ENCODE peak calls at places on chromosomes 2 and 18, in eight cellular contexts. One of them, this sample, is unnamed.

GRCh38 chr2:190800528-190800927 is 80.1 kb upstream of the GLS start:
- DNase-seq in uterus: no peak
- DNase-seq in osteoblast: no peak
- DNase-seq in colonic mucosa: no peak
- DNase-seq in suprapubic skin: no peak
- DNase-seq in body of pancreas: no peak
- DNase-seq in upper lobe of right lung: no peak
- DNase-seq in CD8-positive, alpha-beta T cell: no peak
- DNase-seq in this sample: no peak

GRCh38 chr2:41879367-41879871 is 168.4 kb upstream of the PKDCC start:
- DNase-seq in uterus: peak; percentile 61
- DNase-seq in osteoblast: no peak
- DNase-seq in colonic mucosa: no peak
- DNase-seq in suprapubic skin: no peak
- DNase-seq in body of pancreas: no peak
- DNase-seq in upper lobe of right lung: no peak
- DNase-seq in CD8-positive, alpha-beta T cell: no peak
- DNase-seq in this sample: no peak

GRCh38 chr2:219178377-219179175 is 501 bp downstream of the RETREG2 start:
- DNase-seq in uterus: no peak
- DNase-seq in osteoblast: peak; percentile 89
- DNase-seq in colonic mucosa: peak; percentile 71
- DNase-seq in suprapubic skin: peak; percentile 83
- DNase-seq in body of pancreas: peak; percentile 54
- DNase-seq in upper lobe of right lung: no peak
- DNase-seq in CD8-positive, alpha-beta T cell: peak; percentile 48
- DNase-seq in this sample: no peak

GRCh38 chr2:124476291-124476690 is 451.2 kb downstream of the CNTNAP5 start:
- DNase-seq in uterus: no peak
- DNase-seq in osteoblast: no peak
- DNase-seq in colonic mucosa: no peak
- DNase-seq in suprapubic skin: no peak
- DNase-seq in body of pancreas: no peak
- DNase-seq in upper lobe of right lung: no peak
- DNase-seq in CD8-positive, alpha-beta T cell: no peak
- DNase-seq in this sample: no peak

GRCh38 chr2:238145851-238146250 is 7.4 kb downstream of the KLHL30 start:
- DNase-seq in uterus: no peak
- DNase-seq in osteoblast: no peak
- DNase-seq in colonic mucosa: no peak
- DNase-seq in suprapubic skin: no peak
- DNase-seq in body of pancreas: no peak
- DNase-seq in upper lobe of right lung: no peak
- DNase-seq in CD8-positive, alpha-beta T cell: no peak
- DNase-seq in this sample: no peak

GRCh38 chr2:207473203-207473865 is 56.4 kb upstream of the CREB1 start:
- DNase-seq in uterus: peak; percentile 40
- DNase-seq in osteoblast: peak; percentile 44
- DNase-seq in colonic mucosa: no peak
- DNase-seq in suprapubic skin: no peak
- DNase-seq in body of pancreas: peak; percentile 16
- DNase-seq in upper lobe of right lung: no peak
- DNase-seq in CD8-positive, alpha-beta T cell: peak; percentile 30
- DNase-seq in this sample: no peak

GRCh38 chr2:27681844-27682243 is 18.2 kb downstream of the SLC4A1AP start:
- DNase-seq in uterus: no peak
- DNase-seq in osteoblast: no peak
- DNase-seq in colonic mucosa: peak; percentile 34
- DNase-seq in suprapubic skin: no peak
- DNase-seq in body of pancreas: no peak
- DNase-seq in upper lobe of right lung: no peak
- DNase-seq in CD8-positive, alpha-beta T cell: no peak
- DNase-seq in this sample: no peak

GRCh38 chr2:208025814-208026184 is 472 bp upstream of the PLEKHM3 start:
- DNase-seq in uterus: no peak
- DNase-seq in osteoblast: no peak
- DNase-seq in colonic mucosa: no peak
- DNase-seq in suprapubic skin: no peak
- DNase-seq in body of pancreas: no peak
- DNase-seq in upper lobe of right lung: peak; percentile 62
- DNase-seq in CD8-positive, alpha-beta T cell: peak; percentile 28
- DNase-seq in this sample: no peak

GRCh38 chr2:227576110-227576509 is 22.6 kb upstream of the SCYGR2 start:
- DNase-seq in uterus: no peak
- DNase-seq in osteoblast: no peak
- DNase-seq in colonic mucosa: no peak
- DNase-seq in suprapubic skin: no peak
- DNase-seq in body of pancreas: no peak
- DNase-seq in upper lobe of right lung: no peak
- DNase-seq in CD8-positive, alpha-beta T cell: no peak
- DNase-seq in this sample: no peak

GRCh38 chr2:241479026-241479898 is 29.1 kb downstream of the STK25 start:
- DNase-seq in uterus: no peak
- DNase-seq in osteoblast: peak; percentile 29
- DNase-seq in colonic mucosa: no peak
- DNase-seq in suprapubic skin: no peak
- DNase-seq in body of pancreas: no peak
- DNase-seq in upper lobe of right lung: no peak
- DNase-seq in CD8-positive, alpha-beta T cell: no peak
- DNase-seq in this sample: no peak

GRCh38 chr2:171652411-171652775 is 34.9 kb upstream of the DYNC1I2 start:
- DNase-seq in uterus: no peak
- DNase-seq in osteoblast: peak; percentile 87
- DNase-seq in colonic mucosa: no peak
- DNase-seq in suprapubic skin: no peak
- DNase-seq in body of pancreas: no peak
- DNase-seq in upper lobe of right lung: no peak
- DNase-seq in CD8-positive, alpha-beta T cell: no peak
- DNase-seq in this sample: no peak

GRCh38 chr2:85998071-85998991 is 107.4 kb downstream of the POLR1A start:
- DNase-seq in uterus: peak; percentile 72
- DNase-seq in osteoblast: peak; percentile 80
- DNase-seq in colonic mucosa: no peak
- DNase-seq in suprapubic skin: peak; percentile 74
- DNase-seq in body of pancreas: no peak
- DNase-seq in upper lobe of right lung: peak; percentile 48
- DNase-seq in CD8-positive, alpha-beta T cell: peak; percentile 15
- DNase-seq in this sample: no peak

GRCh38 chr18:44708451-44709083 is 27.9 kb downstream of the SETBP1 start:
- DNase-seq in uterus: peak; percentile 49
- DNase-seq in osteoblast: no peak
- DNase-seq in colonic mucosa: no peak
- DNase-seq in suprapubic skin: no peak
- DNase-seq in body of pancreas: no peak
- DNase-seq in upper lobe of right lung: no peak
- DNase-seq in CD8-positive, alpha-beta T cell: no peak
- DNase-seq in this sample: no peak

GRCh38 chr2:196183172-196183473 is 11.7 kb upstream of the STK17B start:
- DNase-seq in uterus: no peak
- DNase-seq in osteoblast: no peak
- DNase-seq in colonic mucosa: no peak
- DNase-seq in suprapubic skin: no peak
- DNase-seq in body of pancreas: no peak
- DNase-seq in upper lobe of right lung: no peak
- DNase-seq in CD8-positive, alpha-beta T cell: no peak
- DNase-seq in this sample: no peak

GRCh38 chr2:122528958-122529670 is 773.7 kb downstream of the TSN start:
- DNase-seq in uterus: no peak
- DNase-seq in osteoblast: no peak
- DNase-seq in colonic mucosa: no peak
- DNase-seq in suprapubic skin: no peak
- DNase-seq in body of pancreas: no peak
- DNase-seq in upper lobe of right lung: no peak
- DNase-seq in CD8-positive, alpha-beta T cell: no peak
- DNase-seq in this sample: no peak

GRCh38 chr18:55206941-55207340 is 247.7 kb upstream of the CCDC68 start:
- DNase-seq in uterus: no peak
- DNase-seq in osteoblast: peak; percentile 41
- DNase-seq in colonic mucosa: no peak
- DNase-seq in suprapubic skin: no peak
- DNase-seq in body of pancreas: no peak
- DNase-seq in upper lobe of right lung: no peak
- DNase-seq in CD8-positive, alpha-beta T cell: no peak
- DNase-seq in this sample: no peak

GRCh38 chr18:6747646-6748045 is 18.1 kb downstream of the ARHGAP28 start:
- DNase-seq in uterus: no peak
- DNase-seq in osteoblast: peak; percentile 76
- DNase-seq in colonic mucosa: no peak
- DNase-seq in suprapubic skin: no peak
- DNase-seq in body of pancreas: no peak
- DNase-seq in upper lobe of right lung: no peak
- DNase-seq in CD8-positive, alpha-beta T cell: no peak
- DNase-seq in this sample: no peak

GRCh38 chr2:181839811-181840210 is 51.7 kb upstream of the ITPRID2 start:
- DNase-seq in uterus: no peak
- DNase-seq in osteoblast: no peak
- DNase-seq in colonic mucosa: no peak
- DNase-seq in suprapubic skin: no peak
- DNase-seq in body of pancreas: no peak
- DNase-seq in upper lobe of right lung: no peak
- DNase-seq in CD8-positive, alpha-beta T cell: no peak
- DNase-seq in this sample: no peak

GRCh38 chr2:105886680-105887079 is 142.0 kb downstream of the NCK2 start:
- DNase-seq in uterus: no peak
- DNase-seq in osteoblast: no peak
- DNase-seq in colonic mucosa: no peak
- DNase-seq in suprapubic skin: no peak
- DNase-seq in body of pancreas: no peak
- DNase-seq in upper lobe of right lung: no peak
- DNase-seq in CD8-positive, alpha-beta T cell: no peak
- DNase-seq in this sample: no peak
- TF ChIP-seq CTCF in uterus: no peak
- TF ChIP-seq CTCF in osteoblast: no peak
- TF ChIP-seq CTCF in colonic mucosa: no peak
- TF ChIP-seq CTCF in suprapubic skin: no peak
- TF ChIP-seq CTCF in body of pancreas: no peak
- TF ChIP-seq CTCF in upper lobe of right lung: no peak
- TF ChIP-seq CTCF in CD8-positive, alpha-beta T cell: no peak
- TF ChIP-seq CTCF in this sample: no peak

GRCh38 chr18:47755102-47755456 is 175.4 kb downstream of the SMAD2 start:
- DNase-seq in uterus: no peak
- DNase-seq in osteoblast: no peak
- DNase-seq in colonic mucosa: no peak
- DNase-seq in suprapubic skin: no peak
- DNase-seq in body of pancreas: no peak
- DNase-seq in upper lobe of right lung: no peak
- DNase-seq in CD8-positive, alpha-beta T cell: no peak
- DNase-seq in this sample: no peak
- TF ChIP-seq CTCF in uterus: no peak
- TF ChIP-seq CTCF in osteoblast: no peak
- TF ChIP-seq CTCF in colonic mucosa: no peak
- TF ChIP-seq CTCF in suprapubic skin: no peak
- TF ChIP-seq CTCF in body of pancreas: no peak
- TF ChIP-seq CTCF in upper lobe of right lung: no peak
- TF ChIP-seq CTCF in CD8-positive, alpha-beta T cell: no peak
- TF ChIP-seq CTCF in this sample: no peak

GRCh38 chr2:10019174-10019971 is 24.0 kb upstream of the KLF11 start:
- DNase-seq in uterus: no peak
- DNase-seq in osteoblast: peak; percentile 42
- DNase-seq in colonic mucosa: no peak
- DNase-seq in suprapubic skin: peak; percentile 69
- DNase-seq in body of pancreas: no peak
- DNase-seq in upper lobe of right lung: peak; percentile 65
- DNase-seq in CD8-positive, alpha-beta T cell: no peak
- DNase-seq in this sample: no peak

GRCh38 chr2:10022041-10022421 is 21.3 kb upstream of the KLF11 start:
- DNase-seq in uterus: no peak
- DNase-seq in osteoblast: no peak
- DNase-seq in colonic mucosa: no peak
- DNase-seq in suprapubic skin: peak; percentile 68
- DNase-seq in body of pancreas: no peak
- DNase-seq in upper lobe of right lung: no peak
- DNase-seq in CD8-positive, alpha-beta T cell: no peak
- DNase-seq in this sample: no peak

GRCh38 chr2:10017313-10017941 is 25.9 kb upstream of the KLF11 start:
- DNase-seq in uterus: no peak
- DNase-seq in osteoblast: no peak
- DNase-seq in colonic mucosa: no peak
- DNase-seq in suprapubic skin: peak; percentile 29
- DNase-seq in body of pancreas: no peak
- DNase-seq in upper lobe of right lung: peak; percentile 5
- DNase-seq in CD8-positive, alpha-beta T cell: no peak
- DNase-seq in this sample: no peak

GRCh38 chr2:10022464-10022863 is 20.9 kb upstream of the KLF11 start:
- DNase-seq in uterus: no peak
- DNase-seq in osteoblast: no peak
- DNase-seq in colonic mucosa: no peak
- DNase-seq in suprapubic skin: peak; percentile 42
- DNase-seq in body of pancreas: no peak
- DNase-seq in upper lobe of right lung: no peak
- DNase-seq in CD8-positive, alpha-beta T cell: no peak
- DNase-seq in this sample: no peak

DNA sequence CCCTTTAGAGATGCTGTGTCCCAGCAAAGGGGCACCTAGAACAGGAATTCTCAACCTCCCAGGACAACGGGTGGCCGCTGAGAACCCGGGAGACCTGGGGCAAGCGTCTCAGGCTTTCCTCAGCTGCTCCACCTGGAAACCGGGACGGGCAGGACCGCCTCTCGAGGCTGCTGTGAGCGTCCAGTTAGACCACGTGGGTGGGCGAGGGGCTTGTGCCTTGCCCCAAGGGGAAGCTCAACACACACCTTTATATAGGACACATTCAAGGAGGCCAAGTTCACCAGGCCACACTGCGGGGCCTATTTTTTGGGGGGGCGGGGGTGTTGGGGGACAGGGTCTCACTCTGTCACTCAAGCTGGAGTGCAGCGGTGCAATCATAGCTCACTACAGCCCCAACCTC is 23.3 kb upstream of the KLF11 start:
- DNase-seq in uterus: no peak
- DNase-seq in osteoblast: peak; percentile 42
- DNase-seq in colonic mucosa: no peak
- DNase-seq in suprapubic skin: peak; percentile 61
- DNase-seq in body of pancreas: no peak
- DNase-seq in upper lobe of right lung: peak; percentile 57
- DNase-seq in CD8-positive, alpha-beta T cell: no peak
- DNase-seq in this sample: no peak
- TF ChIP-seq CTCF in uterus: no peak
- TF ChIP-seq CTCF in osteoblast: no peak
- TF ChIP-seq CTCF in colonic mucosa: no peak
- TF ChIP-seq CTCF in suprapubic skin: no peak
- TF ChIP-seq CTCF in body of pancreas: no peak
- TF ChIP-seq CTCF in upper lobe of right lung: no peak
- TF ChIP-seq CTCF in CD8-positive, alpha-beta T cell: no peak
- TF ChIP-seq CTCF in this sample: no peak

DNA sequence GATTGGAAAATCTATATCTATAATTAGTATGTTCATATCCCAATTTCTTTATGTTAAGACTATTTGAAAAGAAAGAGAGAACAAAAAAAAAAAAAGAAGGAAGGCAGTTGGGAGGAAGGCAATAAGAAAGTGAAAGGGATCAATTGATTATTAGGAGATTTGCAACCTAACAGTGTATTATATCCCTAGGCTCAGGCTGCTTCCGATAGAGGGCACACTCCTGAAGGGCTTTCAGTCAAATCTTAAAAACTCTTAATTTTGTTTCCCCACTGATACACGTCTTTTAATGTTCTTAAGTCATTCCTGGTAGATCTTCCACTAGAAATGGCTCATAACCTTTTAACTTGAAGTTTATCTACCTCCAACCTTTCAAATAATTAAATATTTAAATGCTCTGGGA is 763.9 kb downstream of the BCL11A start:
- DNase-seq in uterus: no peak
- DNase-seq in osteoblast: no peak
- DNase-seq in colonic mucosa: no peak
- DNase-seq in suprapubic skin: no peak
- DNase-seq in body of pancreas: no peak
- DNase-seq in upper lobe of right lung: no peak
- DNase-seq in CD8-positive, alpha-beta T cell: no peak
- DNase-seq in this sample: no peak
- TF ChIP-seq CTCF in uterus: no peak
- TF ChIP-seq CTCF in osteoblast: no peak
- TF ChIP-seq CTCF in colonic mucosa: no peak
- TF ChIP-seq CTCF in suprapubic skin: no peak
- TF ChIP-seq CTCF in body of pancreas: peak; percentile 8
- TF ChIP-seq CTCF in upper lobe of right lung: peak; percentile 11
- TF ChIP-seq CTCF in CD8-positive, alpha-beta T cell: no peak
- TF ChIP-seq CTCF in this sample: no peak

This sample was measured in thoracic aorta.